ENCODE peak calls at places on chromosomes 16 and 17, in ten cellular contexts. B, A, J, L, K, F, T, G, Y and Z are unnamed samples.

GRCh38 chr16:4846503-4846900 is 586 bp downstream of the GLYR1 start:
- DNase-seq in B (peak; percentile 70), A (no peak), J (no peak), L (no peak), K (no peak), F (peak; percentile 66), T (peak; percentile 81), G (peak; percentile 31), Y (no peak), Z (no peak)

GRCh38 chr16:4505356-4506153 is 29.4 kb downstream of the HMOX2 start:
- DNase-seq in B (no peak), A (no peak), J (peak; percentile 73), L (no peak), K (no peak), F (peak; percentile 77), T (no peak), G (no peak), Y (no peak), Z (no peak)

GRCh38 chr17:16434662-16435061 is 19.3 kb downstream of the TRPV2 start:
- DNase-seq in B (no peak), A (no peak), J (no peak), L (no peak), K (no peak), F (no peak), T (no peak), G (no peak), Y (no peak), Z (no peak)

GRCh38 chr17:57418463-57419246 is 162.3 kb downstream of the MSI2 start:
- DNase-seq in B (no peak), A (no peak), J (no peak), L (no peak), K (no peak), F (no peak), T (no peak), G (no peak), Y (no peak), Z (no peak)

GRCh38 chr17:64063766-64064224 is 43.4 kb upstream of the ICAM2 start:
- DNase-seq in B (peak; percentile 74), A (no peak), J (peak; percentile 69), L (no peak), K (peak; percentile 62), F (peak; percentile 39), T (peak; percentile 93), G (peak; percentile 45), Y (peak; percentile 33), Z (no peak)

GRCh38 chr17:27506348-27507218 is 50.3 kb downstream of the KSR1 start:
- DNase-seq in B (no peak), A (no peak), J (no peak), L (no peak), K (no peak), F (peak; percentile 74), T (no peak), G (no peak), Y (no peak), Z (no peak)

GRCh38 chr17:66492500-66493123 is 190.2 kb downstream of the PRKCA start:
- DNase-seq in B (no peak), A (no peak), J (no peak), L (no peak), K (no peak), F (no peak), T (no peak), G (no peak), Y (no peak), Z (no peak)

GRCh38 chr17:22703204-22703603 is 1010.9 kb downstream of the KCNJ18 start:
- DNase-seq in B (peak; percentile 58), A (no peak), J (no peak), L (no peak), K (no peak), F (no peak), T (no peak), G (no peak), Y (no peak), Z (no peak)

GRCh38 chr17:82933911-82934310 is 94.1 kb upstream of the ZNF750 start:
- DNase-seq in B (peak; percentile 40), A (no peak), J (peak; percentile 19), L (no peak), K (peak; percentile 10), F (no peak), T (peak; percentile 45), G (peak; percentile 7), Y (no peak), Z (no peak)

GRCh38 chr16:72124761-72125634 is 31.4 kb downstream of the DHX38 start:
- DNase-seq in B (peak; percentile 81), A (peak; percentile 9), J (peak; percentile 66), L (peak; percentile 57), K (peak; percentile 32), F (peak; percentile 73), T (peak; percentile 84), G (peak; percentile 66), Y (peak; percentile 20), Z (peak; percentile 46)

GRCh38 chr16:53872248-53873221 is 168.6 kb downstream of the FTO start:
- DNase-seq in B (no peak), A (peak; percentile 79), J (no peak), L (no peak), K (no peak), F (no peak), T (no peak), G (no peak), Y (no peak), Z (peak; percentile 19)

GRCh38 chr16:69860233-69861231 is 90.6 kb upstream of the CLEC18A start:
- DNase-seq in B (no peak), A (no peak), J (no peak), L (no peak), K (no peak), F (no peak), T (no peak), G (no peak), Y (no peak), Z (no peak)

GRCh38 chr16:23141959-23142740 is 7.1 kb downstream of the USP31 start:
- DNase-seq in B (no peak), A (no peak), J (no peak), L (no peak), K (no peak), F (no peak), T (no peak), G (no peak), Y (no peak), Z (no peak)
- TF ChIP-seq CTCF in B (no peak), A (no peak), J (no peak), L (no peak), K (no peak), F (no peak), T (no peak), G (no peak), Y (no peak), Z (no peak)

GRCh38 chr16:26645629-26646028 is 421.1 kb upstream of the C16orf82 start:
- DNase-seq in B (no peak), A (no peak), J (peak; percentile 37), L (no peak), K (no peak), F (no peak), T (no peak), G (no peak), Y (no peak), Z (no peak)
- TF ChIP-seq CTCF in B (no peak), A (no peak), J (no peak), L (no peak), K (no peak), F (peak; percentile 52), T (peak; percentile 30), G (peak; percentile 29), Y (no peak), Z (peak; percentile 9)

GRCh38 chr17:81463506-81463905 is 49.1 kb downstream of the ACTG1 start:
- DNase-seq in B (no peak), A (no peak), J (no peak), L (no peak), K (no peak), F (no peak), T (no peak), G (no peak), Y (no peak), Z (no peak)

GRCh38 chr17:81466564-81467472 is 45.8 kb downstream of the ACTG1 start:
- DNase-seq in B (no peak), A (no peak), J (no peak), L (no peak), K (no peak), F (no peak), T (no peak), G (no peak), Y (no peak), Z (no peak)

GRCh38 chr17:81464586-81464985 is 48.0 kb downstream of the ACTG1 start:
- DNase-seq in B (no peak), A (no peak), J (no peak), L (no peak), K (no peak), F (no peak), T (no peak), G (no peak), Y (no peak), Z (no peak)

GRCh38 chr17:81468111-81468764 is 44.4 kb downstream of the ACTG1 start:
- DNase-seq in B (no peak), A (no peak), J (no peak), L (no peak), K (no peak), F (no peak), T (no peak), G (no peak), Y (no peak), Z (no peak)

GRCh38 chr17:81465912-81466311 is 46.7 kb downstream of the ACTG1 start:
- DNase-seq in B (no peak), A (no peak), J (no peak), L (no peak), K (no peak), F (no peak), T (no peak), G (no peak), Y (no peak), Z (no peak)
- TF ChIP-seq CTCF in B (no peak), A (no peak), J (no peak), L (no peak), K (no peak), F (no peak), T (no peak), G (no peak), Y (no peak), Z (no peak)

GRCh38 chr17:47946929-47947397 is 5.6 kb downstream of the PNPO start:
- DNase-seq in B (no peak), A (peak; percentile 36), J (peak; percentile 68), L (peak; percentile 53), K (peak; percentile 41), F (peak; percentile 90), T (peak; percentile 81), G (peak; percentile 66), Y (peak; percentile 75), Z (peak; percentile 45)
- TF ChIP-seq CTCF in B (peak; percentile 14), A (peak; percentile 53), J (peak; percentile 85), L (peak; percentile 87), K (peak; percentile 61), F (peak; percentile 85), T (peak; percentile 84), G (peak; percentile 84), Y (peak; percentile 89), Z (peak; percentile 79)

DNA sequence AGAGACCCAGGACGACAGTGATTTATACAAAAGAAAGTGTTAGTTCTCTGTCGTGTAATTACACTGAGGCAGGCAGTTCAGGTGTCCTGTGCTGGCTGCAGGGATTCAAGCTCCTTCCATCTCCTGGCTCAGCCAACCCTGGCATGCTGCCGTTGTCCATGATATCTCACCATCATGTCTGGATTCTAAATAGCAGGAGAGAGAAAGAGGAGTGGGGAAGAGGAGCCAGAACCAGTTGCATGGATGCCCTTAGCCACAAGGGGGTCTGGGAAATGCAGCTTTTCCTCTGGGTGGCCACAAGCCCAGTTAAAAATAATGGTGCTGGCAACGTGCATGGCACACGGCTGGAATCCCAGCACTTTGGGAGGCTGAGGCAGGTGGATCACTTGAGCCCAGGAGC is 9.7 kb downstream of the C16orf54 start:
- DNase-seq in B (no peak), A (no peak), J (no peak), L (no peak), K (no peak), F (no peak), T (peak; percentile 18), G (no peak), Y (no peak), Z (no peak)
- TF ChIP-seq CTCF in B (no peak), A (no peak), J (no peak), L (peak; percentile 23), K (no peak), F (no peak), T (no peak), G (no peak), Y (peak; percentile 27), Z (no peak)